ENCODE peak calls at places on chromosome 7, in four cellular contexts. U is iPS-NIHi11, V is neural crest cell, C is NCI-H1092 treated with DMSO at 0.1 percent for 48 hours. J is an unnamed sample.

GRCh38 chr7:27739301-27739913 is 555 bp upstream of the TAX1BP1 start:
- DNase-seq in V (no peak), U (peak; percentile 29), C (no peak), J (no peak)

GRCh38 chr7:80247144-80247543 is 112.5 kb downstream of the GNAI1 start:
- DNase-seq in V (no peak), U (no peak), C (no peak), J (no peak)

GRCh38 chr7:43394441-43395130 is 188.3 kb upstream of the STK17A start:
- DNase-seq in C (no peak), U (no peak), V (no peak), J (no peak)

GRCh38 chr7:2729043-2729892 is 41.3 kb downstream of the AMZ1 start:
- DNase-seq in U (no peak), V (no peak), C (no peak), J (no peak)

GRCh38 chr7:47283497-47284131 is 298.3 kb downstream of the TNS3 start:
- DNase-seq in U (no peak), V (no peak), C (no peak), J (no peak)

GRCh38 chr7:32163141-32163806 is 93.1 kb upstream of the PDE1C start:
- DNase-seq in U (no peak), C (no peak), V (no peak), J (no peak)

GRCh38 chr7:106099539-106099938 is 12.6 kb downstream of the SYPL1 start:
- DNase-seq in C (no peak), U (no peak), V (no peak), J (no peak)

GRCh38 chr7:88344956-88345832 is 38.5 kb upstream of the STEAP4 start:
- DNase-seq in U (peak; percentile 36), V (peak; percentile 48), C (peak; percentile 39), J (peak; percentile 75)

GRCh38 chr7:48052748-48053147 is 17.4 kb downstream of the C7orf57 start:
- DNase-seq in U (no peak), C (no peak), V (no peak), J (no peak)

GRCh38 chr7:139830779-139831498 is 1.9 kb downstream of the TBXAS1 start:
- DNase-seq in U (no peak), C (no peak), V (no peak), J (no peak)

GRCh38 chr7:153084283-153084682 is 324.7 kb downstream of the ACTR3B start:
- DNase-seq in V (no peak), U (no peak), C (no peak), J (peak; percentile 33)

GRCh38 chr7:13139436-13139835 is 452.0 kb downstream of the ARL4A start:
- DNase-seq in U (no peak), C (no peak), V (no peak), J (no peak)

GRCh38 chr7:66319373-66319979 is 114.3 kb downstream of the TPST1 start:
- DNase-seq in C (no peak), U (no peak), V (no peak), J (no peak)

GRCh38 chr7:43735802-43736603 is 6.7 kb upstream of the COA1 start:
- DNase-seq in U (no peak), V (no peak), C (no peak), J (no peak)

GRCh38 chr7:41481353-41481752 is 221.5 kb downstream of the INHBA start:
- DNase-seq in V (no peak), U (no peak), C (no peak), J (no peak)

GRCh38 chr7:30925913-30926312 is 14.3 kb downstream of the AQP1 start:
- DNase-seq in C (no peak), U (peak; percentile 3), V (no peak), J (no peak)

GRCh38 chr7:150994141-150994837 is 3.5 kb downstream of the NOS3 start:
- DNase-seq in U (no peak), V (no peak), C (no peak), J (no peak)

GRCh38 chr7:50818324-50818723 is 35.6 kb upstream of the GRB10 start:
- DNase-seq in C (no peak), V (no peak), U (no peak), J (no peak)

GRCh38 chr7:132100981-132101380 is 475.3 kb downstream of the PLXNA4 start:
- DNase-seq in C (no peak), U (no peak), V (no peak), J (no peak)

GRCh38 chr7:116367171-116367813 is 132.2 kb upstream of the CAV2 start:
- DNase-seq in C (no peak), U (no peak), V (no peak), J (no peak)

GRCh38 chr7:29289156-29290021 is 94.8 kb downstream of the CHN2 start:
- DNase-seq in U (no peak), C (peak; percentile 94), V (no peak), J (no peak)

GRCh38 chr7:102978280-102978679 is 65.5 kb downstream of the LRRC17 start:
- DNase-seq in V (no peak), C (no peak), U (no peak), J (no peak)

GRCh38 chr7:77830649-77831355 is 32.2 kb downstream of the PHTF2 start:
- DNase-seq in C (peak; percentile 50), V (no peak), U (no peak), J (no peak)

GRCh38 chr7:147052818-147053217 is 936.2 kb downstream of the CNTNAP2 start:
- DNase-seq in C (no peak), U (no peak), V (no peak), J (no peak)

GRCh38 chr7:64300641-64301405 is 12.9 kb upstream of the ZNF736 start:
- DNase-seq in V (no peak), U (no peak), C (no peak), J (no peak)

GRCh38 chr7:70316745-70317144 is 718.5 kb downstream of the AUTS2 start:
- DNase-seq in V (no peak), C (no peak), U (no peak), J (no peak)

J was measured in nephron progenitor cell.